ENCODE peak calls at places on chromosomes 2 and 18, in seven cellular contexts. One of them, this sample, is unnamed.

GRCh38 chr2:26977012-26977411 is 6.6 kb downstream of the MAPRE3 start:
- DNase-seq in MM.1S: no peak
- DNase-seq in GM23248: no peak
- DNase-seq in PC-9: no peak
- DNase-seq in GM12878: no peak
- DNase-seq in hepatocyte: no peak
- DNase-seq in GM23338: no peak
- DNase-seq in this sample: no peak

GRCh38 chr2:17539993-17540812 is at the start of gene VSNL1:
- DNase-seq in MM.1S: peak; percentile 17
- DNase-seq in GM23248: peak; percentile 74
- DNase-seq in PC-9: peak; percentile 43
- DNase-seq in GM12878: no peak
- DNase-seq in hepatocyte: peak; percentile 94
- DNase-seq in GM23338: peak; percentile 96
- DNase-seq in this sample: no peak

GRCh38 chr2:74396149-74396548 is 16.0 kb upstream of the DCTN1 start:
- DNase-seq in MM.1S: no peak
- DNase-seq in GM23248: no peak
- DNase-seq in PC-9: no peak
- DNase-seq in GM12878: no peak
- DNase-seq in hepatocyte: no peak
- DNase-seq in GM23338: no peak
- DNase-seq in this sample: no peak

GRCh38 chr2:174965551-174965950 is 39.6 kb downstream of the CHN1 start:
- DNase-seq in MM.1S: no peak
- DNase-seq in GM23248: no peak
- DNase-seq in PC-9: no peak
- DNase-seq in GM12878: no peak
- DNase-seq in hepatocyte: no peak
- DNase-seq in GM23338: no peak
- DNase-seq in this sample: no peak

GRCh38 chr2:11738589-11739436 is 7.6 kb upstream of the LPIN1 start:
- DNase-seq in MM.1S: peak; percentile 56
- DNase-seq in GM23248: peak; percentile 91
- DNase-seq in PC-9: peak; percentile 95
- DNase-seq in GM12878: no peak
- DNase-seq in hepatocyte: peak; percentile 77
- DNase-seq in GM23338: peak; percentile 63
- DNase-seq in this sample: peak; percentile 71

GRCh38 chr2:97868986-97869721 is 126.6 kb downstream of the TMEM131 start:
- DNase-seq in MM.1S: no peak
- DNase-seq in GM23248: peak; percentile 93
- DNase-seq in PC-9: peak; percentile 97
- DNase-seq in GM12878: no peak
- DNase-seq in hepatocyte: peak; percentile 60
- DNase-seq in GM23338: peak; percentile 33
- DNase-seq in this sample: peak; percentile 95

GRCh38 chr2:216350214-216350789 is 22.0 kb downstream of the MARCHF4 start:
- DNase-seq in MM.1S: no peak
- DNase-seq in GM23248: peak; percentile 84
- DNase-seq in PC-9: no peak
- DNase-seq in GM12878: no peak
- DNase-seq in hepatocyte: no peak
- DNase-seq in GM23338: no peak
- DNase-seq in this sample: peak; percentile 66

GRCh38 chr2:134664051-134664450 is 54.7 kb downstream of the TMEM163 start:
- DNase-seq in MM.1S: no peak
- DNase-seq in GM23248: no peak
- DNase-seq in PC-9: no peak
- DNase-seq in GM12878: no peak
- DNase-seq in hepatocyte: no peak
- DNase-seq in GM23338: no peak
- DNase-seq in this sample: no peak

GRCh38 chr18:8946046-8946838 is 156.3 kb upstream of the NDUFV2 start:
- DNase-seq in MM.1S: no peak
- DNase-seq in GM23248: peak; percentile 95
- DNase-seq in PC-9: peak; percentile 75
- DNase-seq in GM12878: no peak
- DNase-seq in hepatocyte: no peak
- DNase-seq in GM23338: no peak
- DNase-seq in this sample: peak; percentile 94

GRCh38 chr18:9017170-9017899 is 85.2 kb upstream of the NDUFV2 start:
- DNase-seq in MM.1S: peak; percentile 66
- DNase-seq in GM23248: peak; percentile 99
- DNase-seq in PC-9: peak; percentile 86
- DNase-seq in GM12878: peak; percentile 20
- DNase-seq in hepatocyte: peak; percentile 76
- DNase-seq in GM23338: peak; percentile 79
- DNase-seq in this sample: peak; percentile 97

GRCh38 chr2:234841321-234842015 is 110.3 kb upstream of the SH3BP4 start:
- DNase-seq in MM.1S: no peak
- DNase-seq in GM23248: peak; percentile 27
- DNase-seq in PC-9: no peak
- DNase-seq in GM12878: no peak
- DNase-seq in hepatocyte: no peak
- DNase-seq in GM23338: no peak
- DNase-seq in this sample: no peak

GRCh38 chr2:118857677-118858484 is 10.4 kb upstream of the EN1 start:
- DNase-seq in MM.1S: no peak
- DNase-seq in GM23248: no peak
- DNase-seq in PC-9: no peak
- DNase-seq in GM12878: no peak
- DNase-seq in hepatocyte: no peak
- DNase-seq in GM23338: peak; percentile 56
- DNase-seq in this sample: no peak

GRCh38 chr2:118855451-118856279 is 8.2 kb upstream of the EN1 start:
- DNase-seq in MM.1S: peak; percentile 84
- DNase-seq in GM23248: peak; percentile 94
- DNase-seq in PC-9: peak; percentile 49
- DNase-seq in GM12878: no peak
- DNase-seq in hepatocyte: peak; percentile 90
- DNase-seq in GM23338: peak; percentile 94
- DNase-seq in this sample: peak; percentile 88

GRCh38 chr2:118856978-118857676 is 9.7 kb upstream of the EN1 start:
- DNase-seq in MM.1S: no peak
- DNase-seq in GM23248: no peak
- DNase-seq in PC-9: no peak
- DNase-seq in GM12878: no peak
- DNase-seq in hepatocyte: no peak
- DNase-seq in GM23338: peak; percentile 48
- DNase-seq in this sample: no peak

GRCh38 chr2:118854507-118855300 is 7.3 kb upstream of the EN1 start:
- DNase-seq in MM.1S: no peak
- DNase-seq in GM23248: no peak
- DNase-seq in PC-9: no peak
- DNase-seq in GM12878: no peak
- DNase-seq in hepatocyte: no peak
- DNase-seq in GM23338: peak; percentile 70
- DNase-seq in this sample: no peak

GRCh38 chr2:118856330-118856977 is 9.0 kb upstream of the EN1 start:
- DNase-seq in MM.1S: no peak
- DNase-seq in GM23248: no peak
- DNase-seq in PC-9: no peak
- DNase-seq in GM12878: no peak
- DNase-seq in hepatocyte: no peak
- DNase-seq in GM23338: no peak
- DNase-seq in this sample: no peak
- TF ChIP-seq EZH2 in MM.1S: no peak
- TF ChIP-seq EZH2 in GM23248: no peak
- TF ChIP-seq EZH2 in PC-9: no peak
- TF ChIP-seq EZH2 in GM12878: no peak
- TF ChIP-seq EZH2 in hepatocyte: no peak
- TF ChIP-seq EZH2 in GM23338: peak; percentile 91
- TF ChIP-seq EZH2 in this sample: no peak

DNA sequence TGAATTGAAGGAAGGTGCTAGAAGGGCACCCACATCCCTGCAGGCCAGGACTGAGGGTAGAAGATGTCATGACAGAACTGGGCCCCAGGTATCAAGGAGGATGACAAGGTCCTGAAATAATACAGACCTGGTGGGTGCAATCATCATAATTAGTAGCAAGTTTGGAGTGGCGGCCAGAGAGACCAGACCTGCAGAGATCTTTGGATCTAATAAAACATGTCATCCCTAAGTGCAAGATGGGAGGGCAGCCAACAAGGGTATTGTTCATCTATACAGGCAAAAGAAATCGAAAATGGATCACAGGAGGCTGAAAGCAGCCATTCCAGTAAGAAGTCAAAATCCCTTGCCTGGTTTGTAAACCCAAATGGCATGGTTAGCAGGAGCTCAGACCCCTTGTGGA is 111.3 kb upstream of the BOD1L2 start:
- DNase-seq in MM.1S: no peak
- DNase-seq in GM23248: no peak
- DNase-seq in PC-9: no peak
- DNase-seq in GM12878: no peak
- DNase-seq in hepatocyte: no peak
- DNase-seq in GM23338: no peak
- DNase-seq in this sample: no peak
- H3K79me2 ChIP-seq in MM.1S: no peaks in the 10 kb centered on the region
- H3K79me2 ChIP-seq in GM23248: no peaks in the 10 kb centered on the region
- H3K79me2 ChIP-seq in PC-9: no peaks in the 10 kb centered on the region
- H3K79me2 ChIP-seq in GM12878: no peaks in the 10 kb centered on the region
- H3K79me2 ChIP-seq in hepatocyte: no peaks in the 10 kb centered on the region
- H3K79me2 ChIP-seq in GM23338: no peaks in the 10 kb centered on the region
- H3K79me2 ChIP-seq in this sample: no peaks in the 10 kb centered on the region

DNA sequence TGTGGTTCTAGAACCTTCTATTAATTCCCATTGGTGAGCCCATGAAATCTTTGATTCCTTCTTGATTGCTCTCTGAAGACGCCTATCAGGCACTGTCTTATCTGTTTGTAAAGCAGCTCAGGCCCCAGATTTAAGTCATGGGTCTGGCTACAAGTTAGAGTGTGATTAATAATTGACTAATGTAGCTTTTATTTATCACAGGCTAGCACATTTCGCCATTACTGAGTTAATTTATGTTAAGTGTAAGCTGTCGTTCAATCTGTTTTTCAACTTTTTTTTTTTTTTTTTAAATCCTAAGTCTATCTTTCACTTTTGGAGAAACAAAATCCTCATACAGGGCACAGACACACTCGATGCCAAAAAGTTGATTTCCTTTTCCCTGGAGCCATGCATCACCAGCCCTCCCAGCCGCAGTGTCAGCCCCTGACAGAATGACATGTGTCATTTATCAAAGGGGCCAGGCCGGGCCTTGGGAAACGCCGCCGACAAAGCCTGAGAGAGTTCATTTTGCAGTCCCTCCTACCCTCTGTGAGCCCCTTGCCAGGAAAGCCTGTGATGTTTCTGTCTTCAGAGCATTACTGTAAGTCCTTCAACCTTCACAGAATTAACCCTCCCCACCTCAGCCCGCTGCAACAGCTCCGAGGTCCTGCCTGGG is 15.8 kb downstream of the TSHZ1 start:
- DNase-seq in MM.1S: no peak
- DNase-seq in GM23248: peak; percentile 40
- DNase-seq in PC-9: no peak
- DNase-seq in GM12878: no peak
- DNase-seq in hepatocyte: peak; percentile 60
- DNase-seq in GM23338: no peak
- DNase-seq in this sample: no peak
- H3K4me3 ChIP-seq in MM.1S: no peak overlapping the region
- H3K4me3 ChIP-seq in GM23248: peak overlapping the region; percentile 59
- H3K4me3 ChIP-seq in PC-9: no peak overlapping the region
- H3K4me3 ChIP-seq in GM12878: no peak overlapping the region
- H3K4me3 ChIP-seq in hepatocyte: no peak overlapping the region
- H3K4me3 ChIP-seq in GM23338: no peak overlapping the region
- H3K4me3 ChIP-seq in this sample: no peak overlapping the region

GRCh38 chr2:19358242-19359020 is at the start of gene OSR1:
- DNase-seq in MM.1S: peak; percentile 24
- DNase-seq in GM23248: peak; percentile 88
- DNase-seq in PC-9: no peak
- DNase-seq in GM12878: no peak
- DNase-seq in hepatocyte: peak; percentile 87
- DNase-seq in GM23338: peak; percentile 84
- DNase-seq in this sample: peak; percentile 71
- TF ChIP-seq EZH2 in MM.1S: no peak
- TF ChIP-seq EZH2 in GM23248: no peak
- TF ChIP-seq EZH2 in PC-9: no peak
- TF ChIP-seq EZH2 in GM12878: no peak
- TF ChIP-seq EZH2 in hepatocyte: no peak
- TF ChIP-seq EZH2 in GM23338: no peak
- TF ChIP-seq EZH2 in this sample: no peak

GRCh38 chr2:105785095-105785847 is 40.6 kb downstream of the NCK2 start:
- DNase-seq in MM.1S: no peak
- DNase-seq in GM23248: no peak
- DNase-seq in PC-9: no peak
- DNase-seq in GM12878: no peak
- DNase-seq in hepatocyte: no peak
- DNase-seq in GM23338: no peak
- DNase-seq in this sample: no peak

GRCh38 chr2:105786231-105787230 is 41.8 kb downstream of the NCK2 start:
- DNase-seq in MM.1S: no peak
- DNase-seq in GM23248: no peak
- DNase-seq in PC-9: no peak
- DNase-seq in GM12878: no peak
- DNase-seq in hepatocyte: no peak
- DNase-seq in GM23338: no peak
- DNase-seq in this sample: no peak

GRCh38 chr2:105788670-105789290 is 44.1 kb downstream of the NCK2 start:
- DNase-seq in MM.1S: no peak
- DNase-seq in GM23248: no peak
- DNase-seq in PC-9: no peak
- DNase-seq in GM12878: no peak
- DNase-seq in hepatocyte: no peak
- DNase-seq in GM23338: no peak
- DNase-seq in this sample: no peak

GRCh38 chr2:105789745-105790466 is 45.2 kb downstream of the NCK2 start:
- DNase-seq in MM.1S: peak; percentile 74
- DNase-seq in GM23248: peak; percentile 92
- DNase-seq in PC-9: no peak
- DNase-seq in GM12878: peak; percentile 74
- DNase-seq in hepatocyte: no peak
- DNase-seq in GM23338: no peak
- DNase-seq in this sample: peak; percentile 36

GRCh38 chr2:105787376-105788318 is 42.9 kb downstream of the NCK2 start:
- DNase-seq in MM.1S: no peak
- DNase-seq in GM23248: no peak
- DNase-seq in PC-9: no peak
- DNase-seq in GM12878: no peak
- DNase-seq in hepatocyte: no peak
- DNase-seq in GM23338: no peak
- DNase-seq in this sample: peak; percentile 59
- H3K79me2 ChIP-seq in MM.1S: peaks cover 100% of the 10 kb centered on the region
- H3K79me2 ChIP-seq in GM23248: peaks cover 82% of the 10 kb centered on the region
- H3K79me2 ChIP-seq in PC-9: no peaks in the 10 kb centered on the region
- H3K79me2 ChIP-seq in GM12878: peaks cover 57% of the 10 kb centered on the region
- H3K79me2 ChIP-seq in hepatocyte: peaks cover 100% of the 10 kb centered on the region
- H3K79me2 ChIP-seq in GM23338: peaks cover 98% of the 10 kb centered on the region
- H3K79me2 ChIP-seq in this sample: peaks cover 28% of the 10 kb centered on the region

DNA sequence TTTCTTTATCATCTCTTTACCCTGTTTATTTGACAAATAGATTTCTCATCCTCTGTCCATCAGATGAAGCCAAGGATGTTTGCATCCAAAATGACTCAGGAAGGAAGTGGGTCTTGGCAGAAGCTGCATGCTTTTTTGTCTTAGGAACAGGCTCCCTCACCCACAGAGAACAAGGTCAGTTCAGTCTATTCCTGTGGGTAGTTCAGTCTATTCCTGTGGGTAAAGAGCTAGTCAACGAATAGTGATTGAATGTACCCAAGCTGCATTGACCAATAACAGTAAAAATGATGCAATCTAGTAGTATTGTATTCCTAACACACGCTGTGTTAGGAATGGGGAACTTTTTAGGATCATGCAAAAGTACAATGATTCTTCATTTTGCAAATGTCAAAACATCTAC is 290.8 kb upstream of the TANK start:
- DNase-seq in MM.1S: no peak
- DNase-seq in GM23248: peak; percentile 93
- DNase-seq in PC-9: no peak
- DNase-seq in GM12878: no peak
- DNase-seq in hepatocyte: no peak
- DNase-seq in GM23338: no peak
- DNase-seq in this sample: peak; percentile 95
- H3K4me3 ChIP-seq in MM.1S: no peak overlapping the region
- H3K4me3 ChIP-seq in GM23248: peak overlapping the region; percentile 15
- H3K4me3 ChIP-seq in PC-9: no peak overlapping the region
- H3K4me3 ChIP-seq in GM12878: no peak overlapping the region
- H3K4me3 ChIP-seq in hepatocyte: no peak overlapping the region
- H3K4me3 ChIP-seq in GM23338: no peak overlapping the region
- H3K4me3 ChIP-seq in this sample: peak overlapping the region; percentile 6